ENCODE peak calls at places on chromosomes 3 and 15, in five cellular contexts. C is fibroblast of pulmonary artery, F is uterus, Q is brain microvascular endothelial cell, D is AG04450. U is an unnamed sample.
A peak's percentile ranks its signal among the peaks of the same experiment; 100 is the strongest.

GRCh38 chr3:94004301-94004910 is 24.0 kb downstream of the STX19 start:
- DNase-seq in C (peak; percentile 87), F (no peak), Q (peak; percentile 37), D (peak; percentile 53), U (no peak)

GRCh38 chr3:177810162-177810623 is 612.9 kb upstream of the TBL1XR1 start:
- DNase-seq in C (peak; percentile 89), F (no peak), Q (peak; percentile 47), D (peak; percentile 85), U (no peak)

GRCh38 chr3:183819831-183820230 is 5.5 kb downstream of the MAP6D1 start:
- DNase-seq in C (no peak), F (no peak), Q (no peak), D (no peak), U (no peak)

GRCh38 chr15:47265686-47266085 is 451.6 kb upstream of the SEMA6D start:
- DNase-seq in C (no peak), F (no peak), Q (no peak), D (no peak), U (no peak)

GRCh38 chr15:34729056-34729455 is 25.7 kb downstream of the GJD2 start:
- DNase-seq in C (no peak), F (no peak), Q (no peak), D (no peak), U (no peak)

GRCh38 chr3:120604784-120605183 is 8.6 kb downstream of the NDUFB4 start:
- DNase-seq in C (no peak), F (no peak), Q (no peak), D (no peak), U (no peak)

GRCh38 chr3:9951962-9952805 is at the start of gene PRRT3:
- DNase-seq in C (peak; percentile 44), F (peak; percentile 24), Q (peak; percentile 29), D (no peak), U (peak; percentile 60)

GRCh38 chr3:3998140-3998977 is 199.1 kb downstream of the LRRN1 start:
- DNase-seq in C (peak; percentile 4), F (no peak), Q (peak; percentile 20), D (no peak), U (no peak)

GRCh38 chr15:70672081-70672480 is 91.3 kb downstream of the UACA start:
- DNase-seq in C (no peak), F (no peak), Q (no peak), D (no peak), U (no peak)

GRCh38 chr3:126927405-126927750 is 55.5 kb upstream of the PLXNA1 start:
- DNase-seq in C (no peak), F (no peak), Q (no peak), D (no peak), U (no peak)

GRCh38 chr3:143763568-143764162 is 84.6 kb downstream of the SLC9A9 start:
- DNase-seq in C (peak; percentile 45), F (no peak), Q (no peak), D (no peak), U (no peak)

GRCh38 chr3:33746412-33747116 is 28.5 kb upstream of the CLASP2 start:
- DNase-seq in C (no peak), F (no peak), Q (no peak), D (no peak), U (no peak)

GRCh38 chr3:33751320-33751719 is 33.3 kb upstream of the CLASP2 start:
- DNase-seq in C (no peak), F (no peak), Q (no peak), D (no peak), U (no peak)

GRCh38 chr3:33750216-33750558 is 32.1 kb upstream of the CLASP2 start:
- DNase-seq in C (peak; percentile 7), F (no peak), Q (no peak), D (no peak), U (no peak)

GRCh38 chr3:33749546-33750215 is 31.6 kb upstream of the CLASP2 start:
- DNase-seq in C (peak; percentile 58), F (no peak), Q (no peak), D (peak; percentile 20), U (no peak)
- TF ChIP-seq CTCF in C (no peak), F (no peak), Q (no peak), D (no peak), U (no peak)

DNA sequence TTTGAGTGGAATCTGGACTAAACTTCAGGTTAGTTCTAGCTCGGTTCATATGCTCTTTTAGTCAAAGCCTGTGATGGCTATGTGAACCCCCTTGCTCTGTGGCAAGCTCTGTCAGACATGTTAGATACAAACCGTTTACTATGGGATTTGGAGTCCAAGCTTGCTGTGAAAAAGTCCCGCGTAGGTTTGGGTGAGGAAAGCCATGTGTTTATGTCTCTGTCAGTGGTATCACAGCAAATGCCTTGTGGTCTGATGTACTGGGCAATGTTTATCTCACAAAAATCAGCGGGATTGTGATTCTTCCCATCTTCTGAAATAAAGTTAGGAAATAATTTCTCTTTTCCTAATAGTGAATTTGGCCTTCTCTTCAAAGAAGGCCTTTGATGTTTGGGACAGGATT is 5.0 kb downstream of the BOC start:
- DNase-seq in C (no peak), F (no peak), Q (no peak), D (no peak), U (no peak)
- TF ChIP-seq CTCF in C (no peak), F (no peak), Q (no peak), D (no peak), U (no peak)

DNA sequence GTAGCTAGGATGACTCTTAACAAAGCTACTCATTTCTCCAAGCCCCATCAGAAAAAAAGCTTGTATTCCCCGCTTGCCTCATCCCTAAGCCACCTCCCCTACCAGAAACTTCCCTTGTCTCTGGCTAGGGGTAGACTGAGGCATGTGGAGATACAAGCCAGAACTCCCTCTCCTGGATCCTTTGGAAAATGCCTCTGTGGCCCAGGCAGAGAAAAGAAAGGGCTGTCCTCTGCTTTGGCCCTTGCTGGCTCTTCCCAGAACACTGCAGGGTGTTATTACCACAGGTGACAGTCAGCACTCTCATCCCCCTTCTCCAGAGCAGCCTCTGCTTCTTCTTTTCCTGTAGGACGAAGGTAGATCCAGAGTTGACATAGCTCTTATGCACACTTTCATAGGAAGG is 15.2 kb downstream of the RMDN3 start:
- DNase-seq in C (no peak), F (no peak), Q (no peak), D (no peak), U (no peak)
- TF ChIP-seq CTCF in C (no peak), F (no peak), Q (peak; percentile 28), D (peak; percentile 1), U (no peak)

DNA sequence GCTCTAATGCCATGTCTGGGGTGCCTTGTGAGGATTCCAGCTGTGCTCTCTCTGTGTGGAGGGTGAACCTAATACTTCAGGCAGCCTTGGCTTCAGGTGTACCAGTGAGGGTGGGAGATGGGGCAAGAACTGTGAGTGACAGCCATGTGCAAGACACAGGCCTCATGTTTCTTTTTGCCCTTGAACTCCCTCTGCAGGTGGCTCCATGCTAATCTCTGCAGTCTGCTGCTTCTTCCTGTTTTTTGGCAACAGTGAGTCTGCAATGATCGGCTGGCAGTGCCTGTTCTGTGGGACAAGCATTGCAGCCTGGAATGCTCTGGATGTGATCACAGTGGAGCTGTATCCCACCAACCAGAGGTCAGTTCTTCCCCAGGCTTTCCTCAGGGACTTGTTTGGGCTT is 189.3 kb downstream of the SV2B start:
- DNase-seq in C (no peak), F (no peak), Q (no peak), D (no peak), U (no peak)
- TF ChIP-seq CTCF in C (no peak), F (no peak), Q (no peak), D (no peak), U (no peak)

DNA sequence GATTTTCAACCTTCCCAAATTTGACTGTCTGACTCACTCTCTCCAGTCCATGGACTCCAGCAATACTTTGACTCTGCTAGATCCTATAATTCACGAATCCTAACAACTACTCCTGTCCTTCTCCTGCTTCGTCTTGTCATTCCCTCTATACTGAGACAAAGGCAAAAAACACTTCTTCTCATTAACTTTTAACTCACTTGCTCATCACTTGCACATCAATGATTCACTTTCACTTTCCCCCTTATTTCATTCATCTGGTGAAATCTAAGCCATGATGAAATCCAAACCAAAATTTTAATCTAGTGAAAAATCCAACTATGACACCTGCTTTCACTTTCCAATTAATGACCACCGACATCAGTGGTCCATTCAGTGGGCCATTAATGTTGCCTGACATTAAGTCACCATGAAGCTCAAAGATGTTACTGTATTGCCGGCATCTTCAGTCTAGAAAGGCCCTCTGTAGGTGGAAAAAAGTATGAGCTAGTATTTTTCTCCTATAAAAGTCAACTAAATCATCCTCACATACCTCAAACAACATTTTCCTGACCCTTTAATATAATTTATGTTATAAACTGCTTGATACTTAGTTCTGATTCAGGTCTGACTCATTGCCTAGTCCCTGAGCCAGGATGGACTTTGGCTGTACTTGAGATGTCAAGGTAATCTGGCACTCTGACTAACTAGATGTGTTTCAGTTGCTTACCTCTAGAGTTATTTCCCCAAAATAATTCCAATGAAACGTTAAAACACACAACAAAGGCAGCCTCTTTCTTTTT is 158.6 kb downstream of the CNTN6 start:
- DNase-seq in C (peak; percentile 10), F (no peak), Q (peak; percentile 5), D (no peak), U (no peak)
- TF ChIP-seq CTCF in C (peak; percentile 10), F (no peak), Q (peak; percentile 30), D (no peak), U (no peak)

GRCh38 chr15:100220058-100220728 is 121.6 kb downstream of the ADAMTS17 start:
- DNase-seq in C (no peak), F (no peak), Q (no peak), D (no peak), U (no peak)
- TF ChIP-seq CTCF in C (no peak), F (no peak), Q (no peak), D (no peak), U (no peak)

U was measured in ovary.